ENCODE peak calls at places on chromosomes 13 and 19, in five cellular contexts. Y is A549, Q is transverse colon, E is IMR-90, L is endothelial cell of umbilical vein. U is an unnamed sample.

GRCh38 chr19:39444598-39445257 is 654 bp upstream of the SUPT5H start:
- DNase-seq in Y (no peak), Q (no peak), E (no peak), L (no peak), U (no peak)

GRCh38 chr13:63517376-63517775 is 2101.7 kb upstream of the PCDH20 start:
- DNase-seq in Y (no peak), Q (no peak), E (peak; percentile 82), L (no peak), U (no peak)

GRCh38 chr19:46745521-46746280 is at the start of gene FKRP:
- DNase-seq in Y (peak; percentile 54), Q (no peak), E (no peak), L (no peak), U (no peak)

GRCh38 chr13:88623150-88623549 is 952.0 kb downstream of the SLITRK5 start:
- DNase-seq in Y (no peak), Q (no peak), E (no peak), L (no peak), U (no peak)

GRCh38 chr19:6736169-6736916 is 1.0 kb downstream of the GPR108 start:
- DNase-seq in Y (peak; percentile 80), Q (peak; percentile 84), E (peak; percentile 87), L (peak; percentile 84), U (peak; percentile 87)

GRCh38 chr19:50817941-50818858 is 5.4 kb downstream of the KLK1 start:
- DNase-seq in Y (peak; percentile 95), Q (peak; percentile 90), E (no peak), L (peak; percentile 29), U (no peak)

GRCh38 chr19:679418-680286 is 3.5 kb downstream of the FSTL3 start:
- DNase-seq in Y (peak; percentile 59), Q (peak; percentile 64), E (peak; percentile 80), L (peak; percentile 42), U (peak; percentile 59)

GRCh38 chr13:42497798-42498197 is 76.2 kb upstream of the TNFSF11 start:
- DNase-seq in Y (no peak), Q (no peak), E (peak; percentile 40), L (peak; percentile 82), U (no peak)

GRCh38 chr19:50859849-50860248 is 5.1 kb downstream of the KLK3 start:
- DNase-seq in Y (no peak), Q (no peak), E (no peak), L (no peak), U (no peak)

GRCh38 chr13:79361299-79361698 is 44.8 kb downstream of the RBM26 start:
- DNase-seq in Y (no peak), Q (no peak), E (no peak), L (no peak), U (no peak)
- TF ChIP-seq POLR2A in Y (no peak), Q (no peak), E (no peak), L (no peak), U (no peak)

GRCh38 chr19:53553159-53553558 is 15.2 kb downstream of the ZNF331 start:
- DNase-seq in Y (no peak), Q (no peak), E (peak; percentile 28), L (no peak), U (no peak)
- H3K27ac ChIP-seq in Y (no peak overlapping the region), Q (peak overlapping the region; percentile 86), E (no peak overlapping the region), L (no peak overlapping the region), U (no peak overlapping the region)

DNA sequence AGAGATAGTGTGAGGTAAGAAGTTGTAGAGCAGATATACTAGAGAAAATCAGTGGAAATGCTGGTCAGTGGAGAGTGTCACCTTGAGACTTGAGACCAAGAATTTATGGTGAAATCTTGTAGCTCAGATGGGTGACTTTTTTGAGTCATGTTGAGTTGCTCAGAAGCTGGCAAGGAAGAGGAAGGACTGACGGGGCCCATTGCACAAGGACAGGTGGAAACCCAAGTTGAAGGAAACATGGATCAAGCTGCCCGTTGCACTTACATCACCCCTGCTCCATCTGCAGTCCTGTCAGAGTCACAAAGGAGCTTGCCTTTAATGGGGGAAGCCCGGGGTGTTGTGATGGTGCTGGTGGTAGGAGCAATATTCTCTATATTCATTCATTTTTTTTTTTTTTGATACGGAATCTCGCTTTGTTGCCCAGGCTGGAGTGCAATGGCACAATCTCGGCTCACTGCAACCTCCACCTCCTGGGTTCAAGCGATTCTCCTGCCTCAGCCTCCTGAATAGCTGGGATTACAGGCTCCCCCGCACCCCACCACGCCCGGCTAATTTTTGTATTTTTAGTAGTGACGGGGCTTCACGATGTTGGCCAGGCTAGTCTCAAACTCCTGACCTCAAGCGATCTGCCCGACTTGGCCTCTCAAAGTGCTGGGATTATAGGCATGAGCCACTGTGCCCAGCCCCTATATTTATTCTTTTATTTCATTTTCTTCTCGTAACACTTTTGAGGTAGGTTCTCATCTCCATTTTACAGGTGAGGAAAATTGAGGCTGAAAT is 27.4 kb downstream of the UBAC2 start:
- DNase-seq in Y (no peak), Q (no peak), E (no peak), L (no peak), U (no peak)
- TF ChIP-seq POLR2A in Y (no peak), Q (no peak), E (no peak), L (no peak), U (no peak)

GRCh38 chr19:49085868-49086232 is 599 bp downstream of the SNRNP70 start:
- DNase-seq in Y (no peak), Q (no peak), E (no peak), L (no peak), U (no peak)

GRCh38 chr19:49084206-49085019 is 838 bp upstream of the SNRNP70 start:
- DNase-seq in Y (no peak), Q (no peak), E (no peak), L (no peak), U (no peak)

GRCh38 chr19:49081273-49081672 is 4.0 kb upstream of the SNRNP70 start:
- DNase-seq in Y (no peak), Q (no peak), E (no peak), L (no peak), U (no peak)

GRCh38 chr19:49085020-49085867 is at the start of gene SNRNP70:
- DNase-seq in Y (peak; percentile 100), Q (peak; percentile 99), E (peak; percentile 99), L (peak; percentile 99), U (peak; percentile 99)

GRCh38 chr19:49086296-49086695 is 1.0 kb downstream of the SNRNP70 start:
- DNase-seq in Y (no peak), Q (no peak), E (no peak), L (no peak), U (no peak)
- H3K27ac ChIP-seq in Y (peak overlapping the region; percentile 91), Q (peak overlapping the region; percentile 90), E (peak overlapping the region; percentile 34), L (peak overlapping the region; percentile 73), U (no peak overlapping the region)

GRCh38 chr19:10361569-10362011 is 18.8 kb downstream of the TYK2 start:
- DNase-seq in Y (no peak), Q (no peak), E (no peak), L (no peak), U (no peak)
- TF ChIP-seq POLR2A in Y (no peak), Q (no peak), E (no peak), L (no peak), U (no peak)

GRCh38 chr13:39655569-39656324 is at the start of gene COG6:
- DNase-seq in Y (peak; percentile 54), Q (peak; percentile 94), E (peak; percentile 80), L (peak; percentile 96), U (peak; percentile 90)
- H3K27ac ChIP-seq in Y (peak within 1 kb of the TSS; percentile 94), Q (peak within 1 kb of the TSS; percentile 80), E (peak within 1 kb of the TSS; percentile 86), L (peak within 1 kb of the TSS; percentile 33), U (peak within 1 kb of the TSS; percentile 54)

DNA sequence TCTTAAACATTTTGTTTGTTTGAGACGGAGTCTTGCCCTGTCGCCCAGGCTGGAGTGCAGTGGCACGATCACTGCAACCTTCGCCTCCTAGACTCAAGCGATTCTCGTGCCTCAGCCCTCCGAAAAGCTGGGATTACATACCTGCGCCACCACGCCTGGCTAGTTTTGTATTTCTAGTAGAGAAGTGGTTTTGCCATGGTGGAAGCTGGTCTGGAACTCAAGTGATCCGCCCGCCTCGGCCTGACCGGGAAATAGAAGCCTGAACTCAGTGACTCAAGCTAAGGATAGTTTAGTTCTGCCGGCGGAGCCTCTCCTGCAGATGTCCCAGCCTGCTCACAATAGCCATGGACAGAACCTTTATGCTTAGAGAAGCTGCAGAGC is 53.0 kb upstream of the ZNF254 start:
- DNase-seq in Y (peak; percentile 26), Q (peak; percentile 62), E (peak; percentile 71), L (peak; percentile 77), U (peak; percentile 59)
- TF ChIP-seq POLR2A in Y (no peak), Q (no peak), E (no peak), L (no peak), U (no peak)

GRCh38 chr13:110305544-110305943 is 1.4 kb downstream of the COL4A1 start:
- DNase-seq in Y (no peak), Q (no peak), E (no peak), L (no peak), U (no peak)
- H3K27ac ChIP-seq in Y (peak overlapping the region; percentile 97), Q (peak overlapping the region; percentile 94), E (peak overlapping the region; percentile 78), L (peak overlapping the region; percentile 59), U (peak overlapping the region; percentile 77)

GRCh38 chr19:5047251-5047935 is 78.5 kb downstream of the KDM4B start:
- DNase-seq in Y (no peak), Q (no peak), E (no peak), L (no peak), U (no peak)
- TF ChIP-seq POLR2A in Y (no peak), Q (no peak), E (no peak), L (no peak), U (no peak)

DNA sequence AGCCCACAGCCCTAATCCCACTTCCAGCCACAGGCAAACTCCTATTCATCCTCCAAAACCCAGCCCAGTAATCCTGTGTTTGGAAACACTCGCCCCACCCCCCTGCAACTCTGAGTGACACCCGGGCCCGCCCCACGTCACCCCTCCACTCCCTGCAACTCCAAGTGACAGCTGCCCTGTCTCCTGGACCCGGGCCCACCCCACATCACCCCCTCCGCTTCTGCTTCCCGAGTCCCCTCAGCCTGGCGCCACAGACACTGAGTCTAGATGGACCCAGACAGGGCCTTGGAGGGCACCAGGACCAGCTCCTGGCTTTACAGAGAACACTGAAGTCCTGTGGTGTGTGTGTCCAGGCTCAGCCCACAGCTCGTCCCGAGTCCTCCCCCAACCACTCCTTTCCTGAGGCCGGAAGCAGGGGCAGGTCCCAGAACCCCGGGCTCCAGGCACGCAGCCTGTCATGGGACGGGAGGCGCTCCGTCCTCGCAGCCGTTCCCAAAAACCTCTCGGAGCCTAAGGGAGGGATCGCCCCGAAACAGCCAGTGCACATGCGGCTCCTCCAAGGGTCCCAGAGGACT is 7.7 kb downstream of the REXO1 start:
- DNase-seq in Y (no peak), Q (no peak), E (no peak), L (peak; percentile 27), U (peak; percentile 79)
- H3K27ac ChIP-seq in Y (no peak overlapping the region), Q (peak overlapping the region; percentile 82), E (no peak overlapping the region), L (no peak overlapping the region), U (no peak overlapping the region)